ENCODE peak calls at places on chromosome 16, in six cellular contexts. E is bronchial epithelial cell, I is AG09309, X is AG04449, M is left lung, C is pancreas. F is an unnamed sample.

GRCh38 chr16:28610595-28611270 is 889 bp upstream of the SULT1A1 start:
- DNase-seq in I (no peak), M (no peak), C (peak), X (no peak), E (no peak), F (no peak)

GRCh38 chr16:47018223-47018891 is 44.9 kb upstream of the DNAJA2 start:
- DNase-seq in X (no peak), I (no peak), M (no peak), C (peak), E (peak), F (peak)

GRCh38 chr16:55091213-55091870 is 160.7 kb downstream of the IRX5 start:
- DNase-seq in X (no peak), M (no peak), C (no peak), I (no peak), E (no peak), F (no peak)

GRCh38 chr16:674968-675883 is at the start of gene RHBDL1:
- DNase-seq in M (no peak), I (no peak), X (no peak), C (no peak), E (no peak), F (peak)

GRCh38 chr16:68798398-68798797 is 44.9 kb upstream of the TANGO6 start:
- DNase-seq in X (no peak), E (peak), M (no peak), C (no peak), I (no peak), F (peak)

GRCh38 chr16:57045694-57046381 is 46.5 kb upstream of the CPNE2 start:
- DNase-seq in I (no peak), X (no peak), M (no peak), E (peak), C (peak), F (peak)

GRCh38 chr16:4372578-4373355 is 1.1 kb downstream of the VASN start:
- DNase-seq in C (peak), I (no peak), E (no peak), X (peak), M (no peak), F (no peak)

GRCh38 chr16:80051040-80051439 is 450.5 kb upstream of the MAF start:
- DNase-seq in C (no peak), M (no peak), X (no peak), I (no peak), E (no peak), F (no peak)

GRCh38 chr16:69761983-69762842 is at the start of gene WWP2:
- DNase-seq in E (peak), I (no peak), M (peak), X (no peak), C (peak), F (peak)

GRCh38 chr16:84633622-84634021 is 14.7 kb upstream of the KLHL36 start:
- DNase-seq in E (no peak), X (no peak), I (no peak), M (no peak), C (no peak), F (peak)

GRCh38 chr16:88799569-88800276 is 3.9 kb upstream of the CDT1 start:
- DNase-seq in C (no peak), M (no peak), X (no peak), E (no peak), I (no peak), F (no peak)

GRCh38 chr16:23716484-23716883 is 3.5 kb upstream of the ERN2 start:
- DNase-seq in M (no peak), X (no peak), C (no peak), E (no peak), I (no peak), F (no peak)

GRCh38 chr16:53142823-53143568 is 88.2 kb downstream of the CHD9 start:
- DNase-seq in M (no peak), E (peak), X (no peak), C (no peak), I (no peak), F (peak)

GRCh38 chr16:89953671-89954406 is 5.3 kb downstream of the DEF8 start:
- DNase-seq in X (no peak), E (no peak), C (no peak), I (no peak), M (no peak), F (no peak)

GRCh38 chr16:22141746-22142145 is 20.6 kb upstream of the SDR42E2 start:
- DNase-seq in X (no peak), E (peak), I (no peak), M (no peak), C (no peak), F (peak)

GRCh38 chr16:89325861-89326471 is 108.5 kb downstream of the ZNF778 start:
- DNase-seq in E (peak), I (no peak), C (peak), M (peak), X (no peak), F (peak)

GRCh38 chr16:31695667-31696066 is 168.0 kb downstream of the AHSP start:
- DNase-seq in C (no peak), I (no peak), X (no peak), E (no peak), M (no peak), F (no peak)

GRCh38 chr16:57374067-57374534 is 1.8 kb downstream of the CX3CL1 start:
- DNase-seq in C (no peak), X (no peak), M (no peak), E (peak), I (no peak), F (no peak)

GRCh38 chr16:89193021-89193575 is 7.2 kb downstream of the SLC22A31 start:
- DNase-seq in E (peak), X (peak), I (peak), M (peak), C (peak), F (peak)

GRCh38 chr16:15707332-15707731 is 57.3 kb downstream of the NDE1 start:
- DNase-seq in I (no peak), C (no peak), X (no peak), M (no peak), E (no peak), F (no peak)
- H3K4me3 ChIP-seq in I (no peak), C (no peak), X (no peak), M (no peak), E (no peak), F (no peak)

GRCh38 chr16:17467923-17468540 is 2.7 kb downstream of the XYLT1 start:
- DNase-seq in C (peak), E (no peak), I (no peak), M (peak), X (no peak), F (peak)
- H3K4me3 ChIP-seq in C (no peak), E (no peak), I (peak), M (no peak), X (peak), F (peak)

GRCh38 chr16:11561440-11561797 is 25.3 kb downstream of the LITAF start:
- DNase-seq in C (no peak), I (no peak), E (no peak), M (no peak), X (no peak), F (no peak)
- H3K4me3 ChIP-seq in C (no peak), I (no peak), E (no peak), M (no peak), X (no peak), F (no peak)

DNA sequence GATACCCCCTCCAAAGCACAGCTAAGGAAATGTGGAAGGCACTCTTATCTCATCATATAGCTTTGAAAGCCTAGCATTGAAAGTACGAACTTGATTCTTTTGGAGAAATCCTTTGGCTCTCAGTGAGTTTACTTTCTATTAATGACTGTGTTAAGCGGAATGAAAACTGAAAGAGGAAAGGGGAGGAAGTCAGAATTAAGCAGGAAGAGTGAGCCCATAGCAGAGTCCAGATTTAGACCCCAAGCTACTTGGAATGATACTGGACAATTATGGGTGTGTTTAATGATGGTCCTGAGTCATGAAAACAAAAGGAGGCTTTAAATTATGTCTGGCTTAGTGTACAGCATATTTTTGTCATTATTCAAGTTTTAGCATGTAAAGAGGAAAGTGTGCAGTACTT is 42.2 kb downstream of the TENT4B start:
- DNase-seq in E (peak), X (no peak), I (peak), C (no peak), M (no peak), F (peak)
- H3K4me3 ChIP-seq in E (no peak), X (peak), I (no peak), C (no peak), M (no peak), F (no peak)

GRCh38 chr16:72240949-72241348 is 69.0 kb upstream of the PMFBP1 start:
- DNase-seq in I (no peak), M (no peak), X (no peak), C (no peak), E (no peak), F (no peak)
- H3K4me3 ChIP-seq in I (no peak), M (no peak), X (no peak), C (no peak), E (no peak), F (no peak)

GRCh38 chr16:13046422-13046821 is 145.0 kb downstream of the SHISA9 start:
- DNase-seq in M (no peak), E (no peak), I (no peak), X (no peak), C (no peak), F (no peak)
- H3K4me3 ChIP-seq in M (no peak), E (no peak), I (no peak), X (no peak), C (no peak), F (no peak)

DNA sequence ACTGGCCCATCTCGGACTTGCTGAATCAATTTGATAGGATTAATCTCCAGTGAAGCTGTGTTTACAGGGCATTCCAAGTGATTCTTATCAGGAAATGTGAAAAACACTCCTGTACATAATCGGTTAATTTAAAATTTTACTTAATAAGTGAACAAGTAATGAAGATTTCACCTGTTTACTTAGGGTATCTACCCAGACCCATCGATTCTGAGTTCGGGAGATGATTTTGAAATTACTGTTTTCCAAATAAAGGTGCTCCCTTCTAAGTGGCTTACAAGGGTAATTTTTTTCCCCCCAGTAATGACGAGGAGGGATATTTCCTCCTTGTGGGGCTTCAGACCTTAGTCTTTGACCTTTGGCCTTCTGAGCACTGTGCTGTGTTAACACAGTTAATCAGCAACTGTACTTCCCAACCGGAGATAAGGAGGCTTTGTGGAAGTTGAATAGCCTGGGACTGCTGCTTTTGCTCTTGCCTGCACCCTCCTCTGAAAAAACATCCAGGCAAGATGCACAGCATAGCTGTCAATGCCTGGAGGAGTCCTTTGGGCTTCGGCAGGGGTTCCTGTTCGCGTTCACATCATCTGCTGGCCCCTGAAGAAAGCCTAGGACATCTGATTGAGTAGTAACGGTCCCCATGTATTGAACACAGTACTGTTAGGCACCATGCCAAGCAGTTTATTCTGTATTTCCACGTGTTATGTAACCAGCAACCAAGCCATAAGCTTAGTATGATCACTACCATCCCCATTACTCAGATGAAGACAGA is 1.8 kb downstream of the FAHD1 start:
- DNase-seq in C (no peak), I (no peak), X (no peak), M (no peak), E (no peak), F (no peak)
- H3K4me3 ChIP-seq in C (peak), I (no peak), X (peak), M (peak), E (peak), F (peak)

F was measured in fibroblast of the aortic adventitia.